ENCODE peak calls at places on chromosomes 4 and X, in five cellular contexts. B is Panc1, P is retinal pigment epithelial cell, L is A549, C is astrocyte. K is an unnamed sample.

GRCh38 chr4:128793859-128794667 is 15.4 kb upstream of the JADE1 start:
- DNase-seq in B (no peak), P (no peak), L (no peak), C (no peak), K (no peak)

GRCh38 chr4:78057600-78058560 is 757 bp downstream of the FRAS1 start:
- DNase-seq in B (no peak), P (no peak), L (peak), C (peak), K (peak)

GRCh38 chrX:74119016-74119910 is 184.7 kb upstream of the ZCCHC13 start:
- DNase-seq in B (no peak), P (no peak), L (peak), C (peak), K (no peak)

GRCh38 chrX:17022205-17022604 is 75.7 kb downstream of the REPS2 start:
- DNase-seq in B (no peak), P (peak), L (no peak), C (peak), K (no peak)

GRCh38 chr4:16029329-16029728 is 54.5 kb downstream of the PROM1 start:
- DNase-seq in B (no peak), P (no peak), L (no peak), C (peak), K (peak)

GRCh38 chr4:4987656-4988055 is 31.6 kb downstream of the CYTL1 start:
- DNase-seq in B (no peak), P (no peak), L (no peak), C (no peak), K (no peak)

GRCh38 chr4:112857461-112857860 is 192.0 kb upstream of the ANK2 start:
- DNase-seq in B (no peak), P (peak), L (peak), C (peak), K (no peak)

GRCh38 chrX:139058831-139059495 is 347.4 kb upstream of the FGF13 start:
- DNase-seq in B (no peak), P (peak), L (no peak), C (peak), K (no peak)

GRCh38 chrX:120874678-120875557 is 748 bp downstream of the CT47B1 start:
- DNase-seq in B (no peak), P (no peak), L (no peak), C (no peak), K (no peak)

GRCh38 chrX:107713205-107714195 is 62.1 kb downstream of the TSC22D3 start:
- DNase-seq in B (no peak), P (no peak), L (no peak), C (no peak), K (no peak)

GRCh38 chrX:68584221-68584620 is 63.2 kb upstream of the STARD8 start:
- DNase-seq in B (no peak), P (no peak), L (no peak), C (no peak), K (no peak)

GRCh38 chr4:87375719-87376291 is 15.2 kb downstream of the HSD17B11 start:
- DNase-seq in B (no peak), P (peak), L (no peak), C (peak), K (no peak)

GRCh38 chr4:24657768-24658617 is 73.6 kb upstream of the DHX15 start:
- DNase-seq in B (no peak), P (peak), L (peak), C (peak), K (no peak)

GRCh38 chr4:40750461-40751258 is 905 bp downstream of the NSUN7 start:
- DNase-seq in B (no peak), P (no peak), L (no peak), C (peak), K (peak)

GRCh38 chr4:165580379-165580905 is 201.6 kb downstream of the CPE start:
- DNase-seq in B (peak), P (peak), L (no peak), C (peak), K (no peak)

GRCh38 chrX:29890646-29891200 is 324.6 kb upstream of the MAGEB2 start:
- DNase-seq in B (no peak), P (no peak), L (no peak), C (peak), K (no peak)

GRCh38 chr4:184392748-184393334 is 81.5 kb downstream of the IRF2 start:
- DNase-seq in B (no peak), P (no peak), L (no peak), C (no peak), K (no peak)

GRCh38 chrX:152637649-152638442 is at the start of gene GABRQ:
- DNase-seq in B (no peak), P (peak), L (peak), C (peak), K (peak)

GRCh38 chrX:64204252-64204651 is 1.3 kb downstream of the AMER1 start:
- DNase-seq in B (no peak), P (no peak), L (no peak), C (no peak), K (peak)

GRCh38 chr4:33493231-33493630 is 2751.1 kb downstream of the ARAP2 start:
- DNase-seq in B (no peak), P (no peak), L (no peak), C (no peak), K (no peak)

GRCh38 chrX:37652589-37653271 is 32.9 kb upstream of the XK start:
- DNase-seq in B (no peak), P (no peak), L (no peak), C (no peak), K (no peak)

GRCh38 chr4:15659768-15660394 is 4.7 kb upstream of the FBXL5 start:
- DNase-seq in B (no peak), P (no peak), L (no peak), C (peak), K (no peak)

GRCh38 chr4:956531-957230 is 16.7 kb downstream of the DGKQ start:
- DNase-seq in B (no peak), P (no peak), L (no peak), C (no peak), K (no peak)

GRCh38 chrX:15882704-15883539 is 28.3 kb upstream of the AP1S2 start:
- DNase-seq in B (no peak), P (no peak), L (no peak), C (peak), K (no peak)

GRCh38 chr4:144591401-144591800 is 54.6 kb upstream of the HHIP start:
- DNase-seq in B (no peak), P (peak), L (no peak), C (peak), K (no peak)

GRCh38 chr4:142274137-142274536 is 572.0 kb downstream of the INPP4B start:
- DNase-seq in B (no peak), P (no peak), L (no peak), C (peak), K (no peak)

GRCh38 chrX:55486736-55487135 is 2.9 kb downstream of the USP51 start:
- DNase-seq in B (no peak), P (no peak), L (no peak), C (no peak), K (no peak)

GRCh38 chrX:39152106-39152649 is 350.9 kb downstream of the MID1IP1 start:
- DNase-seq in B (peak), P (no peak), L (peak), C (no peak), K (peak)
- TF ChIP-seq CTCF in B (peak), P (peak), L (no peak), C (peak), K (peak)

GRCh38 chr4:62548108-62548524 is 1348.0 kb downstream of the ADGRL3 start:
- DNase-seq in B (no peak), P (no peak), L (no peak), C (no peak), K (no peak)
- TF ChIP-seq CTCF in B (no peak), P (no peak), L (no peak), C (no peak), K (no peak)

GRCh38 chr4:80335226-80335553 is 340 bp upstream of the CFAP299 start:
- DNase-seq in B (no peak), P (no peak), L (no peak), C (no peak), K (no peak)

GRCh38 chr4:80340036-80340435 is 4.5 kb downstream of the CFAP299 start:
- DNase-seq in B (no peak), P (no peak), L (no peak), C (no peak), K (no peak)

GRCh38 chr4:80335554-80336358 is at the start of gene CFAP299:
- DNase-seq in B (peak), P (peak), L (peak), C (peak), K (peak)

GRCh38 chr4:80334568-80334967 is 962 bp upstream of the CFAP299 start:
- DNase-seq in B (no peak), P (no peak), L (no peak), C (no peak), K (no peak)

GRCh38 chr4:80336582-80336981 is 1.1 kb downstream of the CFAP299 start:
- DNase-seq in B (no peak), P (no peak), L (peak), C (peak), K (peak)
- TF ChIP-seq CTCF in B (peak), P (peak), L (peak), C (peak), K (no peak)

GRCh38 chrX:97482901-97483300 is 599.2 kb downstream of the RPA4 start:
- DNase-seq in B (no peak), P (no peak), L (no peak), C (no peak), K (no peak)
- TF ChIP-seq CTCF in B (no peak), P (no peak), L (no peak), C (no peak), K (no peak)

GRCh38 chrX:154761977-154762528 is 611 bp upstream of the DKC1 start:
- DNase-seq in B (no peak), P (no peak), L (no peak), C (no peak), K (no peak)

GRCh38 chrX:154758696-154759095 is 4.0 kb upstream of the DKC1 start:
- DNase-seq in B (no peak), P (no peak), L (no peak), C (no peak), K (no peak)

DNA sequence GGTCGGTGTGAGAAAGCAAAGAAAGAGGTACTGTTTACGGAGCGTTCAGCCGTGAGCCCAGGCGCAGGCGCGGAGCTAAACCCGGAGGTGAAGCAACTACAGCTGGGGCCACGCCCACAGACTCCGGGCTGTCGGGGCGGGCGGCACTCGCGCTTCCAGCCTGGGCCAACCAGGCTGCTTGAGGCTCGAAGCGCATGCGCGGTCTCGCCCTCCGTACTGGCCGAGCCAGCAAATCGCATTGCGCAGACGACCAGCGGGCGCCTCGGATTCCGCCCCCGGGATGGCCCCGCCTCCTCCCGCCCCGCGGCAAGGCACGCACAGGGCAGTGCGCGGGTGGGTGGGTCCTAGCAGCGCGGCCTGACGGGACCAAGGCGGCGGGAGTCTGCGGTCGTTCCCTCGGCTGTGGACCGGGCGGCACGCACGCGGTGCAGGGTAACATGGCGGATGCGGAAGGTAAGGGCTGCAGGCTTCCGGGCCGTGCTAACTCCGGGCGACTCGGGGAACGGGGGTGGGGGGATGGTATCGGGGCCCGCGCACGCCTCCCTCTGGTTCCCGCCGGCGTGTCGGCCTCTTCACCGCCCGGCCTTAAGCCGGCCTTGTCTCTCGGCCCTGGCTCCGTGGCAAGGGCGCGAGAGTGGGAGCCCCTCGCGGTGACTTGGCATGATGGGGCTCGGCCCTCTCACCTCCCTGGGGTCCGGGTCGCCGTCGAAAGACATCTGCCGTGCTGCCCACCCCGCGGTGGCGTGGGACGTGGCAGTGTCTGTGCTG is at the start of gene DKC1:
- DNase-seq in B (peak), P (peak), L (peak), C (peak), K (peak)
- TF ChIP-seq CTCF in B (peak), P (no peak), L (no peak), C (no peak), K (no peak)

GRCh38 chrX:124097116-124097515 is 135.6 kb downstream of the STAG2 start:
- DNase-seq in B (no peak), P (no peak), L (no peak), C (no peak), K (no peak)

GRCh38 chrX:124103966-124104365 is 142.5 kb downstream of the STAG2 start:
- DNase-seq in B (no peak), P (no peak), L (no peak), C (no peak), K (no peak)

GRCh38 chrX:124093222-124093621 is 131.7 kb downstream of the STAG2 start:
- DNase-seq in B (no peak), P (no peak), L (no peak), C (no peak), K (no peak)

DNA sequence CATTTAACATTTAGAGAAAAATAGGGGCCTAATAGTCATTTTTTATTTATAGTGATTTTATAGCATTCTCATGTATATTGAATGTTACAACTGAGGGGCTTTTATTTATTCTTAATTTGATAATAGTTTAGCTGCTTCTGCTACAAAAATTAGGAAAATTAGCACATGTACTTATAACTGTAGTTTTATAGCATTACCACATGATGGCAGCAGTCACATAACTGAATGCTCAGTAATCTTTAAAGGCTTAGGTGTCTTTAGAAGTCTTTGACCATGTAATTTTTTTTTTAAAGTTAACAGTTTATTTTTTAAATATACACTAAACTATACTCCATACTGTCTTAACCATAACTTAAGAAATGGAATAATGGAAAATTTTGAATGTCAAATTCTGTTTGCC is 136.6 kb downstream of the STAG2 start:
- DNase-seq in B (peak), P (peak), L (no peak), C (peak), K (no peak)
- TF ChIP-seq CTCF in B (peak), P (peak), L (peak), C (peak), K (peak)

GRCh38 chr4:53614616-53615015 is 23.3 kb upstream of the LNX1 start:
- DNase-seq in B (no peak), P (no peak), L (no peak), C (no peak), K (no peak)
- TF ChIP-seq CTCF in B (no peak), P (no peak), L (no peak), C (no peak), K (no peak)